ENCODE peak calls at places on chromosome 20, in five cellular contexts. U is Panc1, F is ovary, Q is adrenal gland, B is right lobe of liver. D is an unnamed sample.
A peak's percentile ranks its signal among the peaks of the same experiment; 100 is the strongest.

GRCh38 chr20:52150440-52151258 is 40.9 kb downstream of the ZFP64 start:
- DNase-seq in U (peak; percentile 64), F (no peak), B (no peak), Q (no peak), D (no peak)

GRCh38 chr20:33733654-33734576 is 2.1 kb downstream of the ZNF341 start:
- DNase-seq in U (no peak), Q (peak; percentile 71), B (peak; percentile 44), F (no peak), D (no peak)

GRCh38 chr20:44618318-44618731 is 33.2 kb downstream of the ADA start:
- DNase-seq in Q (no peak), F (peak; percentile 35), B (no peak), U (no peak), D (no peak)

GRCh38 chr20:56187791-56188190 is 60.7 kb upstream of the MC3R start:
- DNase-seq in Q (no peak), U (no peak), F (no peak), B (no peak), D (no peak)

GRCh38 chr20:420169-420620 is 12.1 kb downstream of the RBCK1 start:
- DNase-seq in B (no peak), Q (no peak), U (no peak), F (no peak), D (no peak)

GRCh38 chr20:40542065-40542464 is 147.0 kb downstream of the MAFB start:
- DNase-seq in Q (no peak), F (no peak), B (no peak), U (no peak), D (no peak)

GRCh38 chr20:11891081-11891826 is 26.4 kb upstream of the BTBD3 start:
- DNase-seq in Q (peak; percentile 64), B (peak; percentile 68), F (peak; percentile 49), U (no peak), D (no peak)

GRCh38 chr20:13216533-13216932 is 4.5 kb upstream of the ISM1 start:
- DNase-seq in B (no peak), F (no peak), U (no peak), Q (no peak), D (no peak)

GRCh38 chr20:19828233-19828632 is 70.2 kb downstream of the RIN2 start:
- DNase-seq in U (peak; percentile 60), B (no peak), F (no peak), Q (no peak), D (no peak)

GRCh38 chr20:54167909-54168872 is 5.6 kb downstream of the CYP24A1 start:
- DNase-seq in U (no peak), F (no peak), Q (no peak), B (no peak), D (no peak)

GRCh38 chr20:23129256-23129655 is 43.1 kb upstream of the CD93 start:
- DNase-seq in Q (no peak), F (no peak), B (no peak), U (no peak), D (no peak)

GRCh38 chr20:49631856-49632418 is 64.0 kb upstream of the PTGIS start:
- DNase-seq in F (no peak), U (no peak), B (no peak), Q (no peak), D (no peak)

GRCh38 chr20:36818831-36819230 is 45.3 kb upstream of the DSN1 start:
- DNase-seq in Q (no peak), F (no peak), U (no peak), B (no peak), D (no peak)

GRCh38 chr20:14996883-14997672 is 659.7 kb upstream of the FLRT3 start:
- DNase-seq in Q (no peak), B (no peak), U (no peak), F (no peak), D (no peak)

GRCh38 chr20:48409216-48409615 is 418.6 kb downstream of the PREX1 start:
- DNase-seq in U (no peak), F (no peak), Q (no peak), B (no peak), D (no peak)

GRCh38 chr20:37278966-37279590 is 10.4 kb upstream of the MANBAL start:
- DNase-seq in U (no peak), Q (no peak), F (no peak), B (no peak), D (no peak)

GRCh38 chr20:8854566-8854965 is 214.3 kb upstream of the PLCB4 start:
- DNase-seq in Q (peak; percentile 66), U (no peak), F (peak; percentile 62), B (peak; percentile 19), D (peak; percentile 22)

GRCh38 chr20:36153754-36154695 is 515 bp upstream of the EPB41L1 start:
- DNase-seq in U (no peak), B (peak; percentile 91), F (peak; percentile 84), Q (peak; percentile 94), D (peak; percentile 81)

GRCh38 chr20:4195499-4195898 is 180.1 kb upstream of the RNF24 start:
- DNase-seq in B (no peak), U (no peak), Q (no peak), F (no peak), D (no peak)

GRCh38 chr20:38685853-38686473 is 38.3 kb upstream of the SLC32A1 start:
- DNase-seq in U (no peak), B (peak; percentile 50), F (no peak), Q (no peak), D (peak; percentile 12)

GRCh38 chr20:54622338-54623280 is 147.2 kb downstream of the DOK5 start:
- DNase-seq in U (no peak), Q (peak; percentile 64), B (no peak), F (no peak), D (no peak)

GRCh38 chr20:51563597-51564332 is 21.2 kb upstream of the NFATC2 start:
- DNase-seq in Q (peak; percentile 83), U (peak; percentile 51), B (peak; percentile 48), F (peak; percentile 83), D (peak; percentile 57)

GRCh38 chr20:50303573-50304500 is 113.2 kb downstream of the CEBPB start:
- DNase-seq in U (no peak), B (peak; percentile 90), Q (peak; percentile 94), F (peak; percentile 90), D (peak; percentile 90)

GRCh38 chr20:36268501-36269342 is 32.4 kb downstream of the AAR2 start:
- DNase-seq in F (no peak), B (no peak), Q (peak; percentile 33), U (no peak), D (no peak)

GRCh38 chr20:38127011-38127621 is 38.0 kb downstream of the TGM2 start:
- DNase-seq in U (peak; percentile 84), Q (peak; percentile 74), B (no peak), F (peak; percentile 40), D (peak; percentile 26)

GRCh38 chr20:59469266-59470252 is 134.8 kb upstream of the PHACTR3 start:
- DNase-seq in U (no peak), Q (no peak), F (no peak), B (no peak), D (no peak)

GRCh38 chr20:50227506-50227905 is 36.9 kb downstream of the CEBPB start:
- DNase-seq in F (no peak), Q (no peak), B (no peak), U (no peak), D (no peak)

GRCh38 chr20:38113401-38114325 is 51.4 kb downstream of the TGM2 start:
- DNase-seq in U (no peak), B (no peak), Q (peak; percentile 63), F (no peak), D (no peak)

GRCh38 chr20:1185781-1186334 is 1.1 kb upstream of the TMEM74B start:
- DNase-seq in U (no peak), F (no peak), Q (no peak), B (peak; percentile 64), D (no peak)

GRCh38 chr20:37714973-37715657 is 21.3 kb downstream of the CTNNBL1 start:
- DNase-seq in F (no peak), U (no peak), B (no peak), Q (no peak), D (no peak)

DNA sequence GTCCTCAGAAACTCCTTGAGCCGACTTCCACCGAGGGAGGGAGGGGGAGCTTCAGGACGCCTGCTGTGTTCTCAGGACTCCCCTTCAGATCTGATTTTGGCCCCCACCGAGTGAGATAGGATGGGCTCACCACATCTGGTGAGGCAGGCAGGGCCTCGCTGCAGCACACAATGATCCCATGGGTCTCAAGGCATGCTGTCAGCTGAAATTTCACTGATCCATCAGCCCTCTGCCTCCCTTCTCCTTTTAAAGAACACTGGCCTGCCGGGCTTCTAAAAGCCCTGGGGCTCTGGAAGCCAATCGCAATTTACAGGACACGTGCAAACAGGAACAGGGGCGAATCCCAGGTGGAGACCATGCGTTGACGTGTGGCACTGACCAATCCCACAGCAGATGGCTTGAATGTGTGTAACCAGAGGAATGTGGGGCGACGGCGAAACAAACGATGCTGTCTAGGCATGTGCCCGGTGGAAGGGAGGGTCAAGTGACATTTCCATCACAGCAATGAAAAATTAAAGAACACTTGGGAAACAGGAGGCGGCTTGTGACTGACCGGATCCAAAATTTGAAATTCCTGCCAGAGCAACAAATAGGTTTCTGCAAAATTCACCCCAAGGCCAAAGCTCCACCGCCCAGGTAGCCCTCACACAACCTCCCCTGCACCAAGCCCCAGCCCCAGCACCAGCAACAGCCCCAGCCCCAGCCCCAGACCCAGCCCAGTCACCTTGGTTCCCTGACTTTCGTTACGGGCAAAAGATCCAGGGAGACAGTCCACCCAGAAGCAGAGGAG is 167.1 kb upstream of the ZNF337 start:
- DNase-seq in Q (peak; percentile 70), B (no peak), F (no peak), U (no peak), D (no peak)
- H3K4me1 ChIP-seq in Q (peaks cover 33% of the 10 kb centered on the region), B (no peaks in the 10 kb centered on the region), F (peaks cover 6% of the 10 kb centered on the region), U (peaks cover 3% of the 10 kb centered on the region), D (peaks cover 19% of the 10 kb centered on the region)

GRCh38 chr20:2754426-2754825 is 46.0 kb downstream of the CPXM1 start:
- DNase-seq in B (no peak), U (no peak), F (no peak), Q (no peak), D (no peak)

GRCh38 chr20:2751868-2752630 is 48.4 kb downstream of the CPXM1 start:
- DNase-seq in B (peak; percentile 63), U (no peak), F (peak; percentile 64), Q (peak; percentile 39), D (no peak)

GRCh38 chr20:2751347-2751867 is 49.0 kb downstream of the CPXM1 start:
- DNase-seq in F (no peak), B (peak; percentile 41), Q (peak; percentile 38), U (no peak), D (no peak)

GRCh38 chr20:2753456-2754040 is 46.9 kb downstream of the CPXM1 start:
- DNase-seq in U (no peak), F (no peak), B (no peak), Q (no peak), D (no peak)

GRCh38 chr20:2752631-2753455 is 47.6 kb downstream of the CPXM1 start:
- DNase-seq in B (peak; percentile 45), F (peak; percentile 64), Q (no peak), U (no peak), D (no peak)
- H3K27me3 ChIP-seq in B (no peaks in the 10 kb centered on the region), F (no peaks in the 10 kb centered on the region), Q (peaks cover 22% of the 10 kb centered on the region), U (no peaks in the 10 kb centered on the region), D (no peaks in the 10 kb centered on the region)

GRCh38 chr20:63685269-63686026 is 11.0 kb upstream of the TNFRSF6B start:
- DNase-seq in Q (no peak), B (no peak), F (no peak), U (no peak), D (no peak)
- H3K4me1 ChIP-seq in Q (peaks cover 45% of the 10 kb centered on the region), B (no peaks in the 10 kb centered on the region), F (peaks cover 10% of the 10 kb centered on the region), U (peaks cover 36% of the 10 kb centered on the region), D (peaks cover 47% of the 10 kb centered on the region)

DNA sequence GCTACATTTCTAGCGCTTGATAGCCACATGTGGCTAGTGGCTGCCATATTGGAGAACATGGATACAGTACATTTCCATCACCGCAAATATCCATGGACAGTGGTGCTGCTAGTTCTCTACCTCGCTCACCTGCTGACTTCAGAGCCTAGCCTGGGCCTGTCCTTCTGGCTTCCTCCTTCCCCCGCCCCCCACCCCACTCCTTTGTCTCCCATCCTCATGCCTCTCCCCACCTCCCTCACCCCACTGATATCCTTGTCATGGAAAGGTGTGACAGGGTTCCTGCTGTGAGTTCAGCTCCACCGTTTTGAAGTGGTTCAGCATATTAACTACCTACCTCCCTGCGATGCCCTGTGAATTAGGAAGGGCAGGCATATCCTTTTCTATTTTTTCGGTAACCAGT is 14.2 kb downstream of the NKX2-2 start:
- DNase-seq in F (no peak), Q (no peak), B (no peak), U (no peak), D (no peak)
- H3K27me3 ChIP-seq in F (no peaks in the 10 kb centered on the region), Q (peaks cover 24% of the 10 kb centered on the region), B (no peaks in the 10 kb centered on the region), U (peaks cover 5% of the 10 kb centered on the region), D (no peaks in the 10 kb centered on the region)

D was measured in tibial nerve.